ENCODE peak calls at places on chromosomes 1 and 21, in five cellular contexts. U, S, E, J and L are unnamed samples.

GRCh38 chr1:9691108-9691445 is 39.5 kb downstream of the PIK3CD start:
- DNase-seq in E (no peak), U (no peak), J (no peak), S (no peak), L (no peak)

GRCh38 chr1:100287162-100287561 is 21.1 kb downstream of the RTCA start:
- DNase-seq in S (no peak), J (no peak), E (no peak), U (no peak), L (no peak)

GRCh38 chr21:22536511-22536910 is 1538.3 kb downstream of the NCAM2 start:
- DNase-seq in S (no peak), J (no peak), U (no peak), E (no peak), L (no peak)

GRCh38 chr1:76959581-76959980 is 92.3 kb downstream of the ST6GALNAC5 start:
- DNase-seq in S (no peak), U (no peak), J (no peak), E (no peak), L (no peak)

GRCh38 chr1:1157426-1157913 is 16.2 kb upstream of the TTLL10 start:
- DNase-seq in S (peak; percentile 97), U (peak; percentile 96), J (peak; percentile 43), E (peak; percentile 86), L (peak; percentile 29)

GRCh38 chr1:186183219-186183618 is 191.8 kb downstream of the TPR start:
- DNase-seq in U (no peak), J (no peak), E (peak; percentile 94), S (no peak), L (no peak)

GRCh38 chr1:84969489-84970250 is 27.2 kb downstream of the MCOLN2 start:
- DNase-seq in J (no peak), U (no peak), S (no peak), E (no peak), L (no peak)

GRCh38 chr1:3852711-3853498 is 4.1 kb downstream of the CEP104 start:
- DNase-seq in S (no peak), U (no peak), J (no peak), E (no peak), L (no peak)

GRCh38 chr21:33855190-33855589 is 60.4 kb downstream of the ATP5PO start:
- DNase-seq in E (no peak), S (no peak), J (no peak), U (peak; percentile 39), L (no peak)

GRCh38 chr1:35925741-35926140 is 5.2 kb upstream of the AGO3 start:
- DNase-seq in E (no peak), J (no peak), S (no peak), U (no peak), L (no peak)

GRCh38 chr1:171313835-171314320 is at the start of gene FMO4:
- DNase-seq in J (peak; percentile 71), U (peak; percentile 96), S (peak; percentile 59), E (peak; percentile 96), L (peak; percentile 97)
- H3K4me1 ChIP-seq in J (no peaks in the 10 kb centered on the region), U (peaks cover 6% of the 10 kb centered on the region), S (no peaks in the 10 kb centered on the region), E (peaks cover 3% of the 10 kb centered on the region), L (peaks cover 2% of the 10 kb centered on the region)

GRCh38 chr21:45413922-45414321 is 9.0 kb downstream of the COL18A1 start:
- DNase-seq in S (no peak), J (no peak), E (no peak), U (peak; percentile 66), L (no peak)

GRCh38 chr21:45414396-45415187 is 9.6 kb downstream of the COL18A1 start:
- DNase-seq in U (peak; percentile 48), J (no peak), S (no peak), E (no peak), L (no peak)

GRCh38 chr21:45416619-45417018 is 11.7 kb downstream of the COL18A1 start:
- DNase-seq in E (no peak), S (no peak), J (no peak), U (peak; percentile 41), L (peak; percentile 42)

GRCh38 chr21:45415943-45416611 is 11.1 kb downstream of the COL18A1 start:
- DNase-seq in E (no peak), S (no peak), U (peak; percentile 63), J (no peak), L (peak; percentile 55)

GRCh38 chr21:45415188-45415942 is 10.4 kb downstream of the COL18A1 start:
- DNase-seq in U (peak; percentile 61), J (no peak), E (no peak), S (no peak), L (peak; percentile 60)
- H3K4me3 ChIP-seq in U (no peak overlapping the region), J (no peak overlapping the region), E (no peak overlapping the region), S (no peak overlapping the region), L (no peak overlapping the region)

GRCh38 chr1:235017719-235018118 is 110.9 kb downstream of the TOMM20 start:
- DNase-seq in U (peak; percentile 27), J (no peak), S (no peak), E (peak; percentile 42), L (no peak)
- H3K4me1 ChIP-seq in U (peaks cover 10% of the 10 kb centered on the region), J (peaks cover 8% of the 10 kb centered on the region), S (peaks cover 2% of the 10 kb centered on the region), E (peaks cover 31% of the 10 kb centered on the region), L (peaks cover 9% of the 10 kb centered on the region)

GRCh38 chr1:11730429-11730861 is 5.5 kb upstream of the AGTRAP start:
- DNase-seq in S (no peak), E (no peak), U (no peak), J (peak; percentile 9), L (no peak)
- H3K4me3 ChIP-seq in S (no peak overlapping the region), E (no peak overlapping the region), U (no peak overlapping the region), J (no peak overlapping the region), L (no peak overlapping the region)

DNA sequence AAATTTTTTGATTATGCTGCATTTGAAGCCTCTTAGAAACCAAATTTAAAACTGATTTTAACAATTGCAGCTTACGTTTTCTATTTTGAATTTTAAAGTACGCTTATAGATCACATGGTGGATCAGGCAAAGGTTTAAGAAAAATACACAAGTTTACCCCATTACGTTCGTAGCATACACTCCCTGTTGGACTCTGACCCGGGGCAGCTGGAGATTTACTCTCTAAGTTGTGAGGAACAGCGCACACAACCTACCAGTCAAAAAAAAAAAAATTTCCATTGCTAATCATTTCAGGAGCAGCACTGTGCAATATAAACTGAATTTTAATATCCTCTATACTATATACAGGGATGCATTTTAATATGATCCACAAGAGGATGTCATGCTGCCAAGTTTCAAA is 20.5 kb downstream of the CSDE1 start:
- DNase-seq in S (no peak), E (no peak), J (no peak), U (no peak), L (no peak)
- H3K4me1 ChIP-seq in S (no peaks in the 10 kb centered on the region), E (no peaks in the 10 kb centered on the region), J (peaks cover 2% of the 10 kb centered on the region), U (no peaks in the 10 kb centered on the region), L (no peaks in the 10 kb centered on the region)

DNA sequence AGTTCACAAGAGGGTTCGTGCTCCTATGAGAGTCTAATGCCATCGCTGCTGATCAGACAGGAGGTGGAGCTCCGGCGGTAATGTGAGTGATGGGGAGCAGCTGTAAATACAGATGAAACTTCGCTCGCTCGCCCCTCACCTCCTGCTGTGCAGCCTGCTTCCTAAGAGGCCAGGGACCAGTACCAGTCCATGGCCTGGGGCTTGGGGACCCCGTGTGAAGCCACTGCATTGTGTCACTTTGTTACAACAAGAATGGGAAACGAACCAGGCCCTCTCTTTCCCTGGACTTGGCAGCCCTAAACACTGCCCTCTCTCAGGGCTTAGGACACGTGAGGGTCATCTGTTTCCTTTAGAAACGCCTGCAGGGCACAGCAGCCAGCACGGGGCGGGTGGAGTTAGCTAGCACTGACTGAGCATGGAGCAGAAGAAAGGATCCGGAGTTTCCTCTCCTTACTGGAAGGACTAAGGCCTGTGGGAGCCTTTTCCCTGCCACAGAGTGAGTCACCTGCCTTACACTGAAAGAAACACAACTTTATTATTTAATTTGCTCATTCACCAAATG is 185.2 kb upstream of the TMEM51 start:
- DNase-seq in E (peak; percentile 90), J (no peak), S (peak; percentile 88), U (peak; percentile 85), L (peak; percentile 73)
- H3K4me3 ChIP-seq in E (no peak overlapping the region), J (no peak overlapping the region), S (no peak overlapping the region), U (no peak overlapping the region), L (no peak overlapping the region)

GRCh38 chr1:64890699-64891439 is 75.5 kb downstream of the JAK1 start:
- DNase-seq in U (no peak), S (no peak), J (no peak), E (no peak), L (no peak)
- H3K4me1 ChIP-seq in U (peaks cover 34% of the 10 kb centered on the region), S (peaks cover 58% of the 10 kb centered on the region), J (peaks cover 53% of the 10 kb centered on the region), E (no peaks in the 10 kb centered on the region), L (no peaks in the 10 kb centered on the region)

GRCh38 chr21:20644552-20644951 is 353.7 kb upstream of the NCAM2 start:
- DNase-seq in J (no peak), S (no peak), E (no peak), U (no peak), L (no peak)
- H3K4me3 ChIP-seq in J (no peak overlapping the region), S (no peak overlapping the region), E (no peak overlapping the region), U (no peak overlapping the region), L (no peak overlapping the region)

DNA sequence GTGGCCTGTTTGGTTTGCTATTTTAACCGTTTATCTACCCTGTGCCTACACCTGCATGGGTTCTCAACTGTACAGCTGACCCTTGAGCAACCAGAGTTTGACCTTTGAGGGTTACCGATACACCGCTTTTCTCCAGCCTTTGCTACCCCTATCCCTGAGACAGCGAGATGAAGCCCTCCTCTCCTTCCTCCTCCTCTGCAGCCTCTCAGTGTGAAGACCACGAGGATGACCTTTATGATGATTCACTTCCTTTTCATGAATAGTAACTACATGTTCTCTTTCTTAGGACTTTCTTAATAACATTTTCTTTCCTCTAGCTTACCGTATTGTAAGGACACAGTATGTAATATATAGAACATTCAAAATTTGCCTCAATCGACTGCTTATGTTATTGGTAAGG is 14.5 kb upstream of the RNF187 start:
- DNase-seq in S (no peak), E (peak; percentile 18), U (no peak), J (no peak), L (no peak)
- H3K4me1 ChIP-seq in S (no peaks in the 10 kb centered on the region), E (peaks cover 6% of the 10 kb centered on the region), U (no peaks in the 10 kb centered on the region), J (no peaks in the 10 kb centered on the region), L (no peaks in the 10 kb centered on the region)

GRCh38 chr1:231949277-231950122 is 322.9 kb downstream of the DISC1 start:
- DNase-seq in U (peak; percentile 70), J (no peak), E (no peak), S (no peak), L (peak; percentile 69)
- H3K4me3 ChIP-seq in U (no peak overlapping the region), J (no peak overlapping the region), E (no peak overlapping the region), S (no peak overlapping the region), L (no peak overlapping the region)